ENCODE peak calls at places on chromosome 3, in ten cellular contexts. F is T-helper 1 cell, C is mammary epithelial cell, G is endothelial cell, K is suprapubic skin, O is Daoy, U is T-helper 22 cell, L is RKO, B is nephron progenitor cell, Z is GM23248. J is an unnamed sample.

GRCh38 chr3:181722156-181722555 is 10.4 kb downstream of the SOX2 start:
- DNase-seq in C (no peak), B (no peak), G (no peak), K (no peak), F (no peak), U (no peak), Z (no peak), L (no peak), O (no peak), J (no peak)

GRCh38 chr3:9175421-9175820 is 74.0 kb downstream of the SRGAP3 start:
- DNase-seq in O (peak; percentile 52), U (no peak), C (peak; percentile 85), G (no peak), B (no peak), Z (peak; percentile 13), F (no peak), K (no peak), L (no peak), J (no peak)

GRCh38 chr3:195613468-195614069 is 29.8 kb upstream of the APOD start:
- DNase-seq in F (no peak), C (peak; percentile 35), O (peak; percentile 11), Z (peak; percentile 72), L (no peak), G (no peak), B (no peak), U (no peak), K (no peak), J (peak; percentile 6)

GRCh38 chr3:38723569-38724391 is 74.3 kb upstream of the SCN5A start:
- DNase-seq in B (no peak), L (no peak), Z (no peak), F (no peak), K (no peak), O (no peak), C (no peak), G (no peak), U (no peak), J (no peak)

GRCh38 chr3:32882603-32883025 is 64.8 kb downstream of the TRIM71 start:
- DNase-seq in Z (no peak), G (no peak), U (no peak), B (no peak), C (no peak), L (no peak), F (peak; percentile 73), K (no peak), O (no peak), J (no peak)

GRCh38 chr3:44516230-44516629 is 38.8 kb upstream of the ZNF445 start:
- DNase-seq in L (no peak), G (no peak), Z (no peak), O (no peak), U (no peak), B (no peak), C (no peak), F (no peak), K (no peak), J (no peak)

GRCh38 chr3:49133226-49133951 is 539 bp upstream of the LAMB2 start:
- DNase-seq in B (peak; percentile 87), G (peak; percentile 79), L (peak; percentile 83), F (no peak), C (peak; percentile 84), O (peak; percentile 82), U (no peak), K (peak; percentile 96), Z (peak; percentile 95), J (peak; percentile 85)

GRCh38 chr3:3196148-3196861 is 16.8 kb upstream of the CRBN start:
- DNase-seq in Z (peak; percentile 25), O (no peak), G (peak; percentile 20), B (peak; percentile 26), F (no peak), L (peak; percentile 45), U (no peak), K (no peak), C (no peak), J (no peak)

GRCh38 chr3:155431856-155432570 is 138.5 kb upstream of the STRIT1 start:
- DNase-seq in K (no peak), Z (no peak), F (no peak), B (no peak), L (no peak), O (no peak), G (no peak), U (no peak), C (no peak), J (no peak)

GRCh38 chr3:10926831-10927521 is 65.6 kb upstream of the SLC6A1 start:
- DNase-seq in F (no peak), G (no peak), L (no peak), U (no peak), K (peak; percentile 67), Z (peak; percentile 45), B (no peak), C (no peak), O (peak; percentile 56), J (no peak)

GRCh38 chr3:17840126-17840525 is 97.7 kb upstream of the TBC1D5 start:
- DNase-seq in O (no peak), U (no peak), G (no peak), K (no peak), C (no peak), B (no peak), L (no peak), F (no peak), Z (no peak), J (no peak)

GRCh38 chr3:127257351-127257750 is 30.5 kb downstream of the PRR20G start:
- DNase-seq in G (no peak), U (no peak), K (no peak), O (no peak), C (no peak), Z (no peak), L (no peak), B (no peak), F (no peak), J (no peak)

GRCh38 chr3:58647661-58648141 is 18.9 kb downstream of the FAM3D start:
- DNase-seq in G (no peak), O (no peak), L (no peak), Z (no peak), B (no peak), K (no peak), F (no peak), U (no peak), C (peak; percentile 36), J (no peak)

GRCh38 chr3:162769559-162769958 is 1273.0 kb downstream of the OTOL1 start:
- DNase-seq in L (peak; percentile 67), K (no peak), O (no peak), C (no peak), B (no peak), G (no peak), F (no peak), U (no peak), Z (peak; percentile 52), J (peak; percentile 18)

GRCh38 chr3:184003187-184003967 is 14.3 kb downstream of the ABCC5 start:
- DNase-seq in K (no peak), U (no peak), G (no peak), C (peak; percentile 29), O (no peak), F (no peak), B (no peak), Z (peak; percentile 75), L (no peak), J (peak; percentile 81)

GRCh38 chr3:41808152-41808551 is 153.8 kb downstream of the ULK4 start:
- DNase-seq in G (no peak), Z (peak; percentile 53), U (no peak), C (peak; percentile 66), L (peak; percentile 21), O (peak; percentile 17), K (no peak), B (no peak), F (no peak), J (peak; percentile 64)

GRCh38 chr3:64691051-64691450 is 3.3 kb upstream of the ADAMTS9 start:
- DNase-seq in L (peak; percentile 67), G (no peak), F (no peak), B (no peak), O (peak; percentile 53), Z (peak; percentile 52), C (peak; percentile 22), U (no peak), K (no peak), J (peak; percentile 35)

GRCh38 chr3:136543385-136543784 is 208.8 kb downstream of the STAG1 start:
- DNase-seq in C (peak; percentile 27), B (no peak), G (no peak), O (no peak), U (no peak), Z (peak; percentile 54), F (no peak), L (no peak), K (no peak), J (peak; percentile 45)

GRCh38 chr3:78633626-78634025 is 1134.2 kb downstream of the ROBO1 start:
- DNase-seq in G (no peak), Z (peak; percentile 2), U (no peak), F (no peak), B (no peak), L (no peak), O (peak; percentile 23), C (no peak), K (no peak), J (peak; percentile 48)

GRCh38 chr3:175731543-175731942 is 872.4 kb downstream of the NAALADL2 start:
- DNase-seq in K (no peak), Z (no peak), L (no peak), O (no peak), B (no peak), C (no peak), F (no peak), G (no peak), U (no peak), J (no peak)

GRCh38 chr3:9041626-9042025 is 78.4 kb upstream of the RAD18 start:
- DNase-seq in O (no peak), U (no peak), G (no peak), F (no peak), C (peak; percentile 13), L (no peak), K (no peak), B (no peak), Z (peak; percentile 51), J (no peak)

GRCh38 chr3:65685621-65686020 is 353.1 kb downstream of the MAGI1 start:
- DNase-seq in B (no peak), U (no peak), F (no peak), C (no peak), K (no peak), G (no peak), O (no peak), Z (peak; percentile 28), L (no peak), J (peak; percentile 51)

GRCh38 chr3:140529558-140529957 is 148.3 kb upstream of the TRIM42 start:
- DNase-seq in B (no peak), O (no peak), F (no peak), G (no peak), U (no peak), K (no peak), Z (no peak), L (no peak), C (no peak), J (no peak)

GRCh38 chr3:185253645-185254410 is at the start of gene EHHADH:
- DNase-seq in L (peak; percentile 64), K (peak; percentile 84), B (no peak), Z (peak; percentile 84), C (peak; percentile 75), U (no peak), F (peak; percentile 51), O (peak; percentile 87), G (peak; percentile 63), J (peak; percentile 44)

GRCh38 chr3:154144825-154145465 is 23.8 kb downstream of the ARHGEF26 start:
- DNase-seq in G (no peak), U (no peak), O (no peak), C (no peak), K (no peak), B (no peak), L (no peak), F (no peak), Z (no peak), J (peak; percentile 51)

GRCh38 chr3:10249833-10250232 is 1.6 kb downstream of the TATDN2 start:
- DNase-seq in F (no peak), C (no peak), B (no peak), L (no peak), Z (peak; percentile 61), G (no peak), U (no peak), O (no peak), K (no peak), J (peak; percentile 77)

GRCh38 chr3:108511055-108511454 is 659 bp upstream of the MYH15 start:
- DNase-seq in F (no peak), O (no peak), B (no peak), K (no peak), Z (no peak), G (no peak), U (no peak), L (no peak), C (no peak), J (no peak)

GRCh38 chr3:68699541-68699940 is 232.8 kb downstream of the TAFA4 start:
- DNase-seq in Z (no peak), G (no peak), F (no peak), U (no peak), B (no peak), K (no peak), C (no peak), L (no peak), O (no peak), J (no peak)